ENCODE peak calls at places on chromosome 10, in seven cellular contexts. One of them, this sample, is unnamed.

GRCh38 chr10:78927257-78927995 is 141.3 kb upstream of the ZMIZ1 start:
- DNase-seq in GM10248: no peak
- DNase-seq in hepatocyte: no peak
- DNase-seq in mammary epithelial cell: peak
- DNase-seq in AG09309: no peak
- DNase-seq in upper lobe of right lung: peak
- DNase-seq in pancreas: no peak
- DNase-seq in this sample: peak

GRCh38 chr10:3482200-3482993 is 302.6 kb downstream of the KLF6 start:
- DNase-seq in GM10248: peak
- DNase-seq in pancreas: peak
- DNase-seq in upper lobe of right lung: peak
- DNase-seq in hepatocyte: peak
- DNase-seq in mammary epithelial cell: peak
- DNase-seq in AG09309: peak
- DNase-seq in this sample: peak

GRCh38 chr10:100184426-100185219 is 1.2 kb downstream of the ERLIN1 start:
- DNase-seq in GM10248: peak
- DNase-seq in mammary epithelial cell: peak
- DNase-seq in AG09309: no peak
- DNase-seq in upper lobe of right lung: no peak
- DNase-seq in pancreas: no peak
- DNase-seq in hepatocyte: peak
- DNase-seq in this sample: peak

GRCh38 chr10:50508315-50509051 is 115.3 kb downstream of the SGMS1 start:
- DNase-seq in GM10248: peak
- DNase-seq in AG09309: no peak
- DNase-seq in mammary epithelial cell: no peak
- DNase-seq in upper lobe of right lung: no peak
- DNase-seq in pancreas: no peak
- DNase-seq in hepatocyte: peak
- DNase-seq in this sample: no peak

GRCh38 chr10:133307776-133308430 is 769 bp downstream of the TUBGCP2 start:
- DNase-seq in pancreas: peak
- DNase-seq in AG09309: no peak
- DNase-seq in upper lobe of right lung: peak
- DNase-seq in GM10248: peak
- DNase-seq in hepatocyte: peak
- DNase-seq in mammary epithelial cell: peak
- DNase-seq in this sample: peak

GRCh38 chr10:107970512-107970911 is 806.0 kb upstream of the SORCS1 start:
- DNase-seq in mammary epithelial cell: no peak
- DNase-seq in hepatocyte: no peak
- DNase-seq in upper lobe of right lung: no peak
- DNase-seq in AG09309: no peak
- DNase-seq in GM10248: no peak
- DNase-seq in pancreas: no peak
- DNase-seq in this sample: no peak

GRCh38 chr10:72000073-72001025 is 36.2 kb downstream of the CHST3 start:
- DNase-seq in mammary epithelial cell: no peak
- DNase-seq in GM10248: no peak
- DNase-seq in hepatocyte: no peak
- DNase-seq in upper lobe of right lung: no peak
- DNase-seq in pancreas: no peak
- DNase-seq in AG09309: no peak
- DNase-seq in this sample: no peak

GRCh38 chr10:113697595-113697994 is 17.9 kb downstream of the CASP7 start:
- DNase-seq in pancreas: no peak
- DNase-seq in mammary epithelial cell: no peak
- DNase-seq in hepatocyte: no peak
- DNase-seq in AG09309: no peak
- DNase-seq in GM10248: no peak
- DNase-seq in upper lobe of right lung: no peak
- DNase-seq in this sample: no peak

GRCh38 chr10:95445837-95446347 is 115.3 kb downstream of the SORBS1 start:
- DNase-seq in GM10248: peak
- DNase-seq in pancreas: peak
- DNase-seq in mammary epithelial cell: peak
- DNase-seq in hepatocyte: peak
- DNase-seq in AG09309: peak
- DNase-seq in upper lobe of right lung: no peak
- DNase-seq in this sample: peak

GRCh38 chr10:79445217-79445707 is at the start of gene ZCCHC24:
- DNase-seq in mammary epithelial cell: peak
- DNase-seq in upper lobe of right lung: peak
- DNase-seq in pancreas: peak
- DNase-seq in AG09309: no peak
- DNase-seq in GM10248: peak
- DNase-seq in hepatocyte: no peak
- DNase-seq in this sample: peak

GRCh38 chr10:75226656-75227055 is 9.1 kb downstream of the COMTD1 start:
- DNase-seq in hepatocyte: no peak
- DNase-seq in AG09309: no peak
- DNase-seq in pancreas: no peak
- DNase-seq in mammary epithelial cell: no peak
- DNase-seq in GM10248: no peak
- DNase-seq in upper lobe of right lung: no peak
- DNase-seq in this sample: no peak

GRCh38 chr10:17703706-17704105 is 48.3 kb upstream of the TMEM236 start:
- DNase-seq in pancreas: no peak
- DNase-seq in upper lobe of right lung: no peak
- DNase-seq in hepatocyte: no peak
- DNase-seq in mammary epithelial cell: no peak
- DNase-seq in AG09309: no peak
- DNase-seq in GM10248: no peak
- DNase-seq in this sample: no peak

GRCh38 chr10:14723052-14723689 is 51.5 kb downstream of the FAM107B start:
- DNase-seq in AG09309: no peak
- DNase-seq in mammary epithelial cell: no peak
- DNase-seq in pancreas: no peak
- DNase-seq in hepatocyte: no peak
- DNase-seq in GM10248: no peak
- DNase-seq in upper lobe of right lung: no peak
- DNase-seq in this sample: no peak

GRCh38 chr10:91034042-91034441 is 113.2 kb upstream of the ANKRD1 start:
- DNase-seq in upper lobe of right lung: no peak
- DNase-seq in pancreas: no peak
- DNase-seq in hepatocyte: no peak
- DNase-seq in AG09309: no peak
- DNase-seq in GM10248: no peak
- DNase-seq in mammary epithelial cell: no peak
- DNase-seq in this sample: no peak

GRCh38 chr10:7846591-7846990 is 28.3 kb downstream of the TAF3 start:
- DNase-seq in upper lobe of right lung: no peak
- DNase-seq in hepatocyte: no peak
- DNase-seq in mammary epithelial cell: no peak
- DNase-seq in GM10248: no peak
- DNase-seq in AG09309: no peak
- DNase-seq in pancreas: no peak
- DNase-seq in this sample: peak

GRCh38 chr10:49163741-49164140 is 24.4 kb downstream of the TMEM273 start:
- DNase-seq in hepatocyte: no peak
- DNase-seq in pancreas: no peak
- DNase-seq in upper lobe of right lung: no peak
- DNase-seq in AG09309: no peak
- DNase-seq in mammary epithelial cell: no peak
- DNase-seq in GM10248: no peak
- DNase-seq in this sample: no peak

GRCh38 chr10:73889014-73889413 is 14.7 kb upstream of the CAMK2G start:
- DNase-seq in mammary epithelial cell: peak
- DNase-seq in GM10248: no peak
- DNase-seq in upper lobe of right lung: peak
- DNase-seq in AG09309: peak
- DNase-seq in pancreas: no peak
- DNase-seq in hepatocyte: peak
- DNase-seq in this sample: peak

GRCh38 chr10:124447741-124448466 is 1.9 kb downstream of the NKX1-2 start:
- DNase-seq in upper lobe of right lung: no peak
- DNase-seq in pancreas: no peak
- DNase-seq in mammary epithelial cell: no peak
- DNase-seq in GM10248: no peak
- DNase-seq in AG09309: no peak
- DNase-seq in hepatocyte: peak
- DNase-seq in this sample: no peak

GRCh38 chr10:76547352-76547972 is 1090.1 kb downstream of the KCNMA1 start:
- DNase-seq in hepatocyte: peak
- DNase-seq in GM10248: peak
- DNase-seq in AG09309: peak
- DNase-seq in mammary epithelial cell: peak
- DNase-seq in pancreas: peak
- DNase-seq in upper lobe of right lung: peak
- DNase-seq in this sample: peak

GRCh38 chr10:69397972-69398371 is 18.7 kb downstream of the TACR2 start:
- DNase-seq in AG09309: peak
- DNase-seq in pancreas: no peak
- DNase-seq in GM10248: no peak
- DNase-seq in hepatocyte: no peak
- DNase-seq in mammary epithelial cell: no peak
- DNase-seq in upper lobe of right lung: no peak
- DNase-seq in this sample: no peak

GRCh38 chr10:30170814-30171213 is 111.4 kb upstream of the JCAD start:
- DNase-seq in upper lobe of right lung: no peak
- DNase-seq in pancreas: no peak
- DNase-seq in AG09309: peak
- DNase-seq in GM10248: no peak
- DNase-seq in hepatocyte: no peak
- DNase-seq in mammary epithelial cell: peak
- DNase-seq in this sample: peak

GRCh38 chr10:13437026-13437555 is 89.0 kb upstream of the SEPHS1 start:
- DNase-seq in pancreas: no peak
- DNase-seq in AG09309: no peak
- DNase-seq in mammary epithelial cell: no peak
- DNase-seq in GM10248: no peak
- DNase-seq in hepatocyte: no peak
- DNase-seq in upper lobe of right lung: no peak
- DNase-seq in this sample: no peak

GRCh38 chr10:13441476-13441875 is 87.3 kb downstream of the BEND7 start:
- DNase-seq in AG09309: no peak
- DNase-seq in pancreas: no peak
- DNase-seq in upper lobe of right lung: no peak
- DNase-seq in GM10248: no peak
- DNase-seq in mammary epithelial cell: no peak
- DNase-seq in hepatocyte: no peak
- DNase-seq in this sample: no peak

GRCh38 chr10:13439313-13439712 is 89.5 kb downstream of the BEND7 start:
- DNase-seq in pancreas: no peak
- DNase-seq in hepatocyte: no peak
- DNase-seq in AG09309: no peak
- DNase-seq in GM10248: no peak
- DNase-seq in mammary epithelial cell: no peak
- DNase-seq in upper lobe of right lung: no peak
- DNase-seq in this sample: no peak

GRCh38 chr10:13439771-13440708 is 88.8 kb downstream of the BEND7 start:
- DNase-seq in AG09309: no peak
- DNase-seq in hepatocyte: peak
- DNase-seq in pancreas: peak
- DNase-seq in upper lobe of right lung: peak
- DNase-seq in GM10248: peak
- DNase-seq in mammary epithelial cell: peak
- DNase-seq in this sample: peak

GRCh38 chr10:13440709-13441061 is 88.1 kb downstream of the BEND7 start:
- DNase-seq in upper lobe of right lung: no peak
- DNase-seq in pancreas: no peak
- DNase-seq in GM10248: no peak
- DNase-seq in hepatocyte: no peak
- DNase-seq in mammary epithelial cell: no peak
- DNase-seq in AG09309: no peak
- DNase-seq in this sample: no peak
- TF ChIP-seq CTCF in upper lobe of right lung: no peak
- TF ChIP-seq CTCF in pancreas: no peak
- TF ChIP-seq CTCF in GM10248: no peak
- TF ChIP-seq CTCF in hepatocyte: no peak
- TF ChIP-seq CTCF in mammary epithelial cell: no peak
- TF ChIP-seq CTCF in AG09309: no peak
- TF ChIP-seq CTCF in this sample: no peak

GRCh38 chr10:97608991-97609561 is 19.6 kb downstream of the C10orf62 start:
- DNase-seq in upper lobe of right lung: peak
- DNase-seq in hepatocyte: no peak
- DNase-seq in mammary epithelial cell: no peak
- DNase-seq in pancreas: no peak
- DNase-seq in AG09309: no peak
- DNase-seq in GM10248: no peak
- DNase-seq in this sample: peak
- TF ChIP-seq CTCF in upper lobe of right lung: no peak
- TF ChIP-seq CTCF in hepatocyte: no peak
- TF ChIP-seq CTCF in mammary epithelial cell: no peak
- TF ChIP-seq CTCF in pancreas: no peak
- TF ChIP-seq CTCF in AG09309: no peak
- TF ChIP-seq CTCF in GM10248: no peak
- TF ChIP-seq CTCF in this sample: no peak

DNA sequence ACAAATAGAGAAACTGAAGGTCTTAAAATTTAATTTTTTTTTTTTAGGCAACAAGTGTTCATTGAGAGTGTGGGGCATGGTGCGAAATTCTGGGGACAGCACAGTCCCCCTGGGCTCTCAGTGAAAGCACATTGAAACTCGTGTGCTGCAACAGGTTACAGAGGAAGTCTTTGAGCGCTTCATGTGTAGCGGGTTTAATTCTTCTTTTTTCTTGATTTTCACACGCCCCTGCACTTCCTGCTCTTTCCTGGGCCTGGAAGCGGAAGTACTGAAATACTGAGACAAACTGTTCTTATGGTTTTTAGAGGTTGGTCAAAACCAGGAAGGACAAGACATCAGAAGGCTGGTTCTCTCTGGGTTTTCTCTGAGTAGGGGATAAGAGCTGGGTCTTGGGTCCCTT is 203.5 kb downstream of the PTEN start:
- DNase-seq in upper lobe of right lung: no peak
- DNase-seq in GM10248: no peak
- DNase-seq in hepatocyte: no peak
- DNase-seq in AG09309: no peak
- DNase-seq in mammary epithelial cell: no peak
- DNase-seq in pancreas: no peak
- DNase-seq in this sample: no peak
- TF ChIP-seq CTCF in upper lobe of right lung: no peak
- TF ChIP-seq CTCF in GM10248: no peak
- TF ChIP-seq CTCF in hepatocyte: no peak
- TF ChIP-seq CTCF in AG09309: no peak
- TF ChIP-seq CTCF in mammary epithelial cell: no peak
- TF ChIP-seq CTCF in pancreas: no peak
- TF ChIP-seq CTCF in this sample: no peak

GRCh38 chr10:86130737-86131475 is 235.7 kb downstream of the GRID1 start:
- DNase-seq in pancreas: no peak
- DNase-seq in AG09309: no peak
- DNase-seq in GM10248: no peak
- DNase-seq in upper lobe of right lung: no peak
- DNase-seq in hepatocyte: no peak
- DNase-seq in mammary epithelial cell: no peak
- DNase-seq in this sample: no peak
- TF ChIP-seq CTCF in pancreas: no peak
- TF ChIP-seq CTCF in AG09309: no peak
- TF ChIP-seq CTCF in GM10248: no peak
- TF ChIP-seq CTCF in upper lobe of right lung: no peak
- TF ChIP-seq CTCF in hepatocyte: no peak
- TF ChIP-seq CTCF in mammary epithelial cell: no peak
- TF ChIP-seq CTCF in this sample: no peak